ENCODE peak calls at places on chromosomes 13 and 19, in seven cellular contexts. B is K562, F is HepG2, Z is endothelial cell of umbilical vein, Q is HCT116, X is SK-N-SH, L is GM12878. T is an unnamed sample.

GRCh38 chr19:590750-591098 is 1.0 kb downstream of the HCN2 start:
- DNase-seq in B (no peak), F (no peak), X (no peak), L (no peak), Q (no peak), Z (no peak), T (no peak)

GRCh38 chr13:22422712-22423111 is 751.8 kb downstream of the FGF9 start:
- DNase-seq in Z (no peak), X (no peak), F (no peak), B (no peak), Q (no peak), L (no peak), T (no peak)

GRCh38 chr13:25148005-25148798 is 23.9 kb downstream of the AMER2 start:
- DNase-seq in Q (no peak), F (no peak), X (no peak), Z (no peak), L (peak), B (no peak), T (no peak)

GRCh38 chr13:112366907-112367646 is 9.1 kb upstream of the SPACA7 start:
- DNase-seq in F (no peak), Z (no peak), B (no peak), L (no peak), Q (no peak), X (no peak), T (no peak)

GRCh38 chr13:45863716-45864590 is 12.4 kb upstream of the SIAH3 start:
- DNase-seq in X (peak), Q (no peak), Z (no peak), B (no peak), L (no peak), F (no peak), T (no peak)

GRCh38 chr13:103523853-103524252 is 457.6 kb upstream of the SLC10A2 start:
- DNase-seq in B (no peak), X (no peak), L (no peak), Z (no peak), Q (no peak), F (no peak), T (no peak)

GRCh38 chr19:3673506-3674439 is 26.5 kb downstream of the PIP5K1C start:
- DNase-seq in F (no peak), X (no peak), Z (no peak), B (no peak), Q (no peak), L (no peak), T (no peak)

GRCh38 chr13:59463023-59463422 is 700.7 kb downstream of the DIAPH3 start:
- DNase-seq in X (peak), B (no peak), F (no peak), Z (no peak), Q (no peak), L (no peak), T (no peak)

GRCh38 chr13:36431204-36432105 is 840 bp upstream of the CCNA1 start:
- DNase-seq in Q (no peak), Z (no peak), B (no peak), X (no peak), F (no peak), L (no peak), T (no peak)

GRCh38 chr13:113731192-113732175 is 27.5 kb upstream of the TMEM255B start:
- DNase-seq in B (no peak), F (no peak), L (no peak), Q (no peak), Z (no peak), X (no peak), T (no peak)

GRCh38 chr13:49499889-49500660 is 4.3 kb downstream of the PHF11 start:
- DNase-seq in F (no peak), L (no peak), B (no peak), Z (no peak), X (no peak), Q (no peak), T (no peak)

GRCh38 chr13:70457474-70457873 is 349.2 kb upstream of the KLHL1 start:
- DNase-seq in F (no peak), L (no peak), Q (no peak), X (no peak), Z (no peak), B (no peak), T (no peak)

GRCh38 chr13:40406405-40407138 is 259.9 kb downstream of the FOXO1 start:
- DNase-seq in Z (peak), L (no peak), X (no peak), F (peak), Q (peak), B (no peak), T (no peak)

GRCh38 chr19:372306-372890 is 27.8 kb upstream of the MIER2 start:
- DNase-seq in F (no peak), Q (no peak), L (no peak), Z (peak), X (peak), B (no peak), T (no peak)

GRCh38 chr19:5048091-5048726 is 79.3 kb downstream of the KDM4B start:
- DNase-seq in Q (no peak), F (peak), Z (peak), B (peak), L (no peak), X (peak), T (peak)

GRCh38 chr13:30142502-30143211 is 164.7 kb downstream of the KATNAL1 start:
- DNase-seq in L (no peak), Z (peak), X (peak), Q (peak), B (no peak), F (peak), T (peak)

GRCh38 chr19:6069268-6069771 is 41.0 kb downstream of the RFX2 start:
- DNase-seq in Q (no peak), X (no peak), F (no peak), Z (no peak), B (no peak), L (no peak), T (no peak)

GRCh38 chr19:42498387-42498786 is 29.9 kb downstream of the CEACAM1 start:
- DNase-seq in F (peak), B (no peak), Z (no peak), Q (no peak), X (no peak), L (no peak), T (no peak)

GRCh38 chr19:9673912-9674668 is 810 bp downstream of the ZNF562 start:
- DNase-seq in Q (peak), L (peak), Z (peak), F (peak), B (no peak), X (no peak), T (no peak)

GRCh38 chr19:10617409-10618121 is 7.8 kb upstream of the SLC44A2 start:
- DNase-seq in Q (no peak), L (no peak), X (peak), B (peak), F (no peak), Z (no peak), T (no peak)

GRCh38 chr19:30605333-30605732 is 233.1 kb downstream of the ZNF536 start:
- DNase-seq in Z (no peak), L (no peak), X (no peak), Q (no peak), B (no peak), F (no peak), T (no peak)

GRCh38 chr19:12675377-12675776 is 6.3 kb downstream of the DHPS start:
- DNase-seq in Z (no peak), B (no peak), Q (no peak), L (no peak), F (no peak), X (no peak), T (no peak)

GRCh38 chr19:18848860-18849661 is 17.3 kb downstream of the UPF1 start:
- DNase-seq in F (no peak), Z (peak), L (no peak), Q (no peak), B (no peak), X (peak), T (no peak)

GRCh38 chr19:15161028-15161984 is 39.5 kb downstream of the NOTCH3 start:
- DNase-seq in Q (peak), L (no peak), B (peak), Z (no peak), F (peak), X (peak), T (no peak)

GRCh38 chr13:48066310-48066989 is 28.5 kb downstream of the MED4 start:
- DNase-seq in Z (no peak), L (peak), X (no peak), Q (no peak), B (no peak), F (peak), T (no peak)

GRCh38 chr19:35063940-35064818 is 22.7 kb downstream of the HPN start:
- DNase-seq in Z (peak), F (no peak), L (no peak), Q (no peak), X (no peak), B (no peak), T (no peak)

GRCh38 chr13:29832899-29833298 is 17.5 kb downstream of the UBL3 start:
- DNase-seq in Q (no peak), F (no peak), X (no peak), B (no peak), L (no peak), Z (no peak), T (no peak)

GRCh38 chr19:35265126-35265995 is 3.4 kb upstream of the USF2 start:
- DNase-seq in B (no peak), L (no peak), Q (no peak), Z (no peak), F (no peak), X (no peak), T (no peak)

GRCh38 chr13:47549219-47549752 is 451.8 kb downstream of the SUCLA2 start:
- DNase-seq in B (no peak), Q (no peak), X (no peak), F (no peak), Z (no peak), L (no peak), T (no peak)

GRCh38 chr19:5113101-5113557 is 144.2 kb downstream of the KDM4B start:
- DNase-seq in F (no peak), X (no peak), Q (no peak), B (no peak), L (no peak), Z (no peak), T (no peak)

GRCh38 chr19:7888826-7889217 is 512 bp downstream of the LRRC8E start:
- DNase-seq in L (no peak), F (no peak), Q (no peak), X (no peak), B (no peak), Z (no peak), T (no peak)

GRCh38 chr19:7883796-7884570 is 4.3 kb upstream of the LRRC8E start:
- DNase-seq in B (no peak), Z (no peak), Q (no peak), F (no peak), X (no peak), L (no peak), T (peak)

GRCh38 chr19:7887408-7888144 is 734 bp upstream of the LRRC8E start:
- DNase-seq in L (no peak), F (no peak), X (no peak), Z (no peak), B (no peak), Q (no peak), T (no peak)

GRCh38 chr19:7885818-7886217 is 2.5 kb upstream of the LRRC8E start:
- DNase-seq in F (no peak), X (no peak), Z (no peak), Q (no peak), L (no peak), B (no peak), T (no peak)

DNA sequence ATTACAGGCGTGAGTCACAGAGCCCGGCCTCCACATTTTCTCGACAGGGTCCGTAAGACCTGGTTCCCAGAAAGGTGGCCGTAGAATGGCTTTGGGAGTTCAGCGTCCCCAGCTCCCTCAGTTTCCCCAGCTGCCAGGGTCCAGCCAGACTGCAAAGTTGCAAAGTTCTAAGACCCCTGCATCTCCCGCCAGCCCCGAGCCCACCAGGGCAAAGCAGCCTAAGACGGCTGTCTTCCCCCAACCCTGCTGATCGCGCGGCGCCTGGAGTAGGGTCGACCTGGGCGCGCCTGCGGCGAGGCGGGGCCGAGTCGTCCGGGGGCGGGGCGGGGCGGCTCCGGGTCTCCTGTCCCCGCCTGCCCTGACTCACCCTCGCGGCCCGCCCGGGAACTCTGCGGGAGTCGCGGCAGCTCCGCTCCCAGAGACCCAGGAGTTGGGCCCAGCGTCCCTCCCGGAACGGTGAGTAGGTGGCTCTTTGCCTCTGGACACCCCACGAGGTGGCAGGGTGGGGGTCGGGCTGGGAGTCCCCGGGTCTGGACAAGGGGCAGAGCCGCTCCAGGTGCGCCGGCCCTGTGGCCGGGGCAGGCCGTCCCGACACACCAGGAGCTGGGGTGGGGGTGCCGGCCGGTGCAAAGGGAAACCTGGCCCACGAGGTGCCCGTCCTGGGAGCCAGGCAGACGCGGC is at the start of gene LRRC8E:
- DNase-seq in Q (no peak), F (peak), X (peak), L (no peak), Z (peak), B (peak), T (no peak)
- TF ChIP-seq POLR2AphosphoS5 in Q (peak), F (peak), X (no peak), L (no peak), Z (peak), B (peak), T (no peak)

DNA sequence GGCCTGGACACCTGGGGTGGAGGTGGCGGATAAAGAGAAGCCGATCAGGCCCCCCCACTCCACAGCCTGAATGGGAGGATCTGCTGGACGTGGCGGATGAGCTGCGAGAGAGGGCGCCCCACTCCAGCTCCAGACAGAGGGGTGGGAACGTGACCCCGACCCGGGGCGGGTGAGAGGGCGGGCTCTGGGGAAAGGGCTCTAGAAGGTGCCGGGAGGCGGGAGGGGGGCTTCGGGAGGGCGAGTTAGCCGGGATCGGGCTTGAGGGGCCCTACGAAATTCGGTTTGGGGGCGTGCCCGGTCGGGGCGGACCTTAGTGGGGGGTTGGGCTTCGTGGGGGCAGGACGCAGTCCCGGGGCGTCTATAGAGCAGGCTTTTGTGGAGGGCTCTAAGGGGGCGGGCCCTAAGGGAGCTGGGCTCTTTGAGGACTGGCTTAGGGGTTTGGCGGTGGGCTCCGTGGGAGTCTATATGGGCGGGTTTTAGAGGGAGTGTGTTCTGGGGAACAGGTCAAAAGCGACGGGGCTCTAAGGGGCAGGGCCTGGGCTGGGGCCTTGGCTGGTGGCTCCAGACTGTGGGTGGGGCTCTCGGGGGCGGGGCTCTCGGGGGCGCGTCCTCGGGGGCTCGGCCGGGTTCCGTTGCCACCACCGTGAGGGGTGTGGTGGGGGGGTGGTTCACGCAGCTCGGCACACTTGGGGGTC is 4.1 kb upstream of the NANOS3 start:
- DNase-seq in L (no peak), F (no peak), Z (peak), X (peak), B (peak), Q (no peak), T (no peak)
- H3K4me3 ChIP-seq in L (peak), F (peak), Z (peak), X (no peak), B (peak), Q (peak), T (no peak)

GRCh38 chr19:33282036-33282686 is 20.2 kb downstream of the CEBPA start:
- DNase-seq in L (no peak), F (no peak), X (no peak), B (no peak), Z (no peak), Q (no peak), T (no peak)
- H3K9ac ChIP-seq in L (no peak), F (no peak), X (no peak), B (no peak), Z (no peak), Q (no peak), T (no peak)

DNA sequence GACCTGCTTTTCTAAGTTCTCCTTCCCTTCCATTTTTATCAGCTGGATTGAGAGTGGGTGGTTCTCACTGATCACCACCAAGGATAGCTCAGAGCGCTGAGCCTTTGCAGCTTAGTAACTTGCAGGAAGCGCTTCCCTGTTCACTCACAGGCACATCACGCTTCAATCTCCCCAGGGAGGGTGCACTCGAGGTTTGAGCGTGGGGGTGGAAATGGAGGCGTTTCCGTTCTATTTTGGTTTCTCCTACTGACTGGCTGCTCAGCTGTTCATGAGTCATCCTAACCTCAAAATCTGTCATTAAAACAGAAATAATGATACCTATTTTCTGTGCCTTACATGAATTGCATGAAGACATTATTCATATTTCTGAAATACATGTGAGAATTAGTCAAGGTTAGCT is 292.1 kb downstream of the SPRY2 start:
- DNase-seq in Q (peak), F (no peak), B (peak), L (peak), X (no peak), Z (peak), T (peak)
- TF ChIP-seq POLR2AphosphoS5 in Q (no peak), F (no peak), B (no peak), L (no peak), X (peak), Z (peak), T (no peak)

DNA sequence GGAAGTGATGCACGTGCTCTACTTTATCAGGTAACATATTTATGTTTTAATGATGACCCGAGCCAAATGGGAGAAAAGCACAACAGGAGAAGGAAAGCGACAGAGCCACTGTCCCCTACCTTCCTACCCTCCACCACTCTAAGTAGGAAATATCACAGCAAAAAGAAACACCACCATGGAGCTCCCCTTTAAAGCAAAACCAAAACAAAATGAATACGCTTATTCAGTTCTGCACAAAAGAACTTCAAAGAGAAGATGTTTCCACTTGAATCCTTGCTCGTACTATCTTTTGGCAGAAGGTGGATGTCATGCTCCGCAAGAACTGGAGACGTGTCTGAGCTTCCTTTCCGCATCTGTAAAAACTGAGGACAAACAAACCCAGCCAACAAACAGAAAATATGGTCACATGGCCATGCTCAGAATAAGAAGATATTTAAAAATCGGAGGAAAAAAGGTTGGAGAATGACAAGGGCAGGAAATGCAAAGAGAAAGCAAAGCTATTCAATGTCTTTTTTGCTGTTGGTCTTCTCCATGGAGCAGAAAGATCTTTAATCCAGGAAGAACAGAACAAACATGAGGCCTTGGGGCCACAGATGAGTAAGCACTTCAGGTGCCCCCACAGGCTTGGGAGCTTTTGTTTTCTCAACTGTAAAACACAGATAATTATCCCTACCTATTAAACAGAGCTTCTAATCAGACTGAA is 19.5 kb downstream of the N4BP2L1 start:
- DNase-seq in F (no peak), Z (no peak), L (no peak), X (no peak), Q (no peak), B (no peak), T (no peak)
- H3K4me3 ChIP-seq in F (no peak), Z (no peak), L (peak), X (no peak), Q (no peak), B (no peak), T (no peak)

T was measured in SK-N-MC.